ENCODE peak calls at places on chromosome 18, in seven cellular contexts. One of them, this sample, is unnamed.

GRCh38 chr18:13808294-13809024 is 15.5 kb upstream of the MC5R start:
- DNase-seq in RWPE2: no peak
- DNase-seq in lower leg skin: no peak
- DNase-seq in astrocyte of the spinal cord: no peak
- DNase-seq in mammary epithelial cell: no peak
- DNase-seq in coronary artery: no peak
- DNase-seq in neural crest cell: no peak
- DNase-seq in this sample: no peak

GRCh38 chr18:46458472-46458871 is 198.5 kb downstream of the LOXHD1 start:
- DNase-seq in RWPE2: no peak
- DNase-seq in lower leg skin: peak; percentile 46
- DNase-seq in astrocyte of the spinal cord: no peak
- DNase-seq in mammary epithelial cell: no peak
- DNase-seq in coronary artery: no peak
- DNase-seq in neural crest cell: no peak
- DNase-seq in this sample: no peak

GRCh38 chr18:49866680-49867079 is 53.3 kb upstream of the ACAA2 start:
- DNase-seq in RWPE2: no peak
- DNase-seq in lower leg skin: no peak
- DNase-seq in astrocyte of the spinal cord: no peak
- DNase-seq in mammary epithelial cell: no peak
- DNase-seq in coronary artery: no peak
- DNase-seq in neural crest cell: no peak
- DNase-seq in this sample: no peak

GRCh38 chr18:10838594-10838993 is 310.8 kb downstream of the PIEZO2 start:
- DNase-seq in RWPE2: no peak
- DNase-seq in lower leg skin: no peak
- DNase-seq in astrocyte of the spinal cord: no peak
- DNase-seq in mammary epithelial cell: no peak
- DNase-seq in coronary artery: no peak
- DNase-seq in neural crest cell: no peak
- DNase-seq in this sample: no peak

GRCh38 chr18:58413667-58414628 is 214.9 kb downstream of the ALPK2 start:
- DNase-seq in RWPE2: no peak
- DNase-seq in lower leg skin: no peak
- DNase-seq in astrocyte of the spinal cord: no peak
- DNase-seq in mammary epithelial cell: no peak
- DNase-seq in coronary artery: no peak
- DNase-seq in neural crest cell: no peak
- DNase-seq in this sample: no peak

GRCh38 chr18:59672125-59672769 is 25.0 kb downstream of the CCBE1 start:
- DNase-seq in RWPE2: no peak
- DNase-seq in lower leg skin: no peak
- DNase-seq in astrocyte of the spinal cord: peak; percentile 53
- DNase-seq in mammary epithelial cell: peak; percentile 57
- DNase-seq in coronary artery: no peak
- DNase-seq in neural crest cell: no peak
- DNase-seq in this sample: no peak

GRCh38 chr18:32771871-32772499 is 838 bp downstream of the KLHL14 start:
- DNase-seq in RWPE2: no peak
- DNase-seq in lower leg skin: no peak
- DNase-seq in astrocyte of the spinal cord: no peak
- DNase-seq in mammary epithelial cell: no peak
- DNase-seq in coronary artery: no peak
- DNase-seq in neural crest cell: peak; percentile 29
- DNase-seq in this sample: no peak

GRCh38 chr18:56709463-56709862 is 58.3 kb downstream of the WDR7 start:
- DNase-seq in RWPE2: no peak
- DNase-seq in lower leg skin: no peak
- DNase-seq in astrocyte of the spinal cord: peak; percentile 87
- DNase-seq in mammary epithelial cell: peak; percentile 86
- DNase-seq in coronary artery: no peak
- DNase-seq in neural crest cell: no peak
- DNase-seq in this sample: no peak

GRCh38 chr18:26133652-26134051 is at the start of gene PSMA8:
- DNase-seq in RWPE2: no peak
- DNase-seq in lower leg skin: no peak
- DNase-seq in astrocyte of the spinal cord: no peak
- DNase-seq in mammary epithelial cell: peak; percentile 5
- DNase-seq in coronary artery: no peak
- DNase-seq in neural crest cell: no peak
- DNase-seq in this sample: no peak

GRCh38 chr18:73136134-73136533 is 268.3 kb upstream of the NETO1 start:
- DNase-seq in RWPE2: no peak
- DNase-seq in lower leg skin: no peak
- DNase-seq in astrocyte of the spinal cord: peak; percentile 31
- DNase-seq in mammary epithelial cell: peak; percentile 11
- DNase-seq in coronary artery: no peak
- DNase-seq in neural crest cell: no peak
- DNase-seq in this sample: no peak

GRCh38 chr18:75204978-75205759 is 3.8 kb downstream of the PTGR3 start:
- DNase-seq in RWPE2: no peak
- DNase-seq in lower leg skin: no peak
- DNase-seq in astrocyte of the spinal cord: peak; percentile 65
- DNase-seq in mammary epithelial cell: no peak
- DNase-seq in coronary artery: no peak
- DNase-seq in neural crest cell: no peak
- DNase-seq in this sample: no peak

GRCh38 chr18:3207565-3207964 is 12.2 kb downstream of the MYOM1 start:
- DNase-seq in RWPE2: no peak
- DNase-seq in lower leg skin: no peak
- DNase-seq in astrocyte of the spinal cord: no peak
- DNase-seq in mammary epithelial cell: peak; percentile 68
- DNase-seq in coronary artery: no peak
- DNase-seq in neural crest cell: no peak
- DNase-seq in this sample: no peak

GRCh38 chr18:24791736-24792135 is 331.3 kb downstream of the HRH4 start:
- DNase-seq in RWPE2: no peak
- DNase-seq in lower leg skin: no peak
- DNase-seq in astrocyte of the spinal cord: no peak
- DNase-seq in mammary epithelial cell: no peak
- DNase-seq in coronary artery: no peak
- DNase-seq in neural crest cell: no peak
- DNase-seq in this sample: no peak

GRCh38 chr18:48551100-48551499 is 12.3 kb downstream of the CTIF start:
- DNase-seq in RWPE2: no peak
- DNase-seq in lower leg skin: peak; percentile 82
- DNase-seq in astrocyte of the spinal cord: no peak
- DNase-seq in mammary epithelial cell: no peak
- DNase-seq in coronary artery: peak; percentile 29
- DNase-seq in neural crest cell: no peak
- DNase-seq in this sample: no peak

GRCh38 chr18:41326311-41326710 is 628.7 kb upstream of the PIK3C3 start:
- DNase-seq in RWPE2: no peak
- DNase-seq in lower leg skin: no peak
- DNase-seq in astrocyte of the spinal cord: peak; percentile 93
- DNase-seq in mammary epithelial cell: peak; percentile 87
- DNase-seq in coronary artery: no peak
- DNase-seq in neural crest cell: no peak
- DNase-seq in this sample: no peak

GRCh38 chr18:76821875-76822509 is 365 bp upstream of the ZNF236 start:
- DNase-seq in RWPE2: no peak
- DNase-seq in lower leg skin: peak; percentile 91
- DNase-seq in astrocyte of the spinal cord: peak; percentile 47
- DNase-seq in mammary epithelial cell: peak; percentile 52
- DNase-seq in coronary artery: no peak
- DNase-seq in neural crest cell: peak; percentile 26
- DNase-seq in this sample: peak; percentile 85

GRCh38 chr18:58960946-58961722 is 96.5 kb downstream of the ZNF532 start:
- DNase-seq in RWPE2: no peak
- DNase-seq in lower leg skin: no peak
- DNase-seq in astrocyte of the spinal cord: no peak
- DNase-seq in mammary epithelial cell: no peak
- DNase-seq in coronary artery: no peak
- DNase-seq in neural crest cell: no peak
- DNase-seq in this sample: no peak

GRCh38 chr18:58953627-58954026 is 89.0 kb downstream of the ZNF532 start:
- DNase-seq in RWPE2: no peak
- DNase-seq in lower leg skin: no peak
- DNase-seq in astrocyte of the spinal cord: no peak
- DNase-seq in mammary epithelial cell: no peak
- DNase-seq in coronary artery: no peak
- DNase-seq in neural crest cell: no peak
- DNase-seq in this sample: no peak

GRCh38 chr18:76524900-76525698 is 30.1 kb upstream of the ZNF516 start:
- DNase-seq in RWPE2: no peak
- DNase-seq in lower leg skin: peak; percentile 80
- DNase-seq in astrocyte of the spinal cord: peak; percentile 82
- DNase-seq in mammary epithelial cell: peak; percentile 37
- DNase-seq in coronary artery: no peak
- DNase-seq in neural crest cell: peak; percentile 34
- DNase-seq in this sample: no peak

DNA sequence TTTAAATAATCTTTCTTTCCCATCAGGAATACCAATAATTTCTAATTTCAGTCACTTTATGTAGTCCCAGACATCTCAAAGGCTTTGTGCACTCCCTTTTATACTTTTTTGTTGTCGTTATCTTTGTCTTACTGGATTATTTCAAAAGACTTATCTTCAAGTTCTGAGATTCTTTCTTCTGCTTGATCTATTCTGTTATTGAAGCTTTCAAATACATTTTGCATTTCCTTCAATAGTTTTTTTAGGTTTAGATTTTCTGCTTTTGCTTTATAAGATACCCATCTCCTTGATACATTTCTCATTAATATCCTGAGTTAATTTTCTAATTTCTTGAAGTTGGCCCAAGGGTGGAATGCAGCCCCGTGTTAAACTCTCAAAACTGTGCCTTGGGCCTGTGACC is 432.4 kb downstream of the RIT2 start:
- DNase-seq in RWPE2: no peak
- DNase-seq in lower leg skin: no peak
- DNase-seq in astrocyte of the spinal cord: no peak
- DNase-seq in mammary epithelial cell: no peak
- DNase-seq in coronary artery: no peak
- DNase-seq in neural crest cell: no peak
- DNase-seq in this sample: no peak
- TF ChIP-seq CTCF in RWPE2: no peak
- TF ChIP-seq CTCF in lower leg skin: no peak
- TF ChIP-seq CTCF in astrocyte of the spinal cord: no peak
- TF ChIP-seq CTCF in mammary epithelial cell: no peak
- TF ChIP-seq CTCF in coronary artery: no peak
- TF ChIP-seq CTCF in neural crest cell: no peak
- TF ChIP-seq CTCF in this sample: no peak

DNA sequence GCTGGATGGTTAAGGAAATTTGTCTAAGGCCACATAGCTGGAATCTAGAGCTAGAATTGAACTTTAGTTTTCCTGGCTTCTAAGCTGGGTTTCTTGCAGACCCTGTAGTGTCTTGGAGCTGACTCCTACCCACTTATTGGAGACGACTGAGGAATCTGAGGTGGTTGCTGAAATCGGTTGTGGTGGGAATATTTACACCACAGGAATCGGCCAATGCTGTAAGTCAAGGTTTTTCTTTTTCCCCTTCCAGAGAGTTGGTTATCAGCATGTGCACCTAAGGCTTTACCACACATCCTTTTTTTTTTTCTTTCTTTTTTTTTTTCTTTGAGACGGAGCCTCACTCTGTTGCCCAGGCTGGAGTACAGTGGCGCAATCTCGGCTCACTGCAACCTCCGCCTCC is 9.3 kb downstream of the CABLES1 start:
- DNase-seq in RWPE2: no peak
- DNase-seq in lower leg skin: no peak
- DNase-seq in astrocyte of the spinal cord: no peak
- DNase-seq in mammary epithelial cell: no peak
- DNase-seq in coronary artery: no peak
- DNase-seq in neural crest cell: no peak
- DNase-seq in this sample: no peak
- TF ChIP-seq CTCF in RWPE2: no peak
- TF ChIP-seq CTCF in lower leg skin: no peak
- TF ChIP-seq CTCF in astrocyte of the spinal cord: no peak
- TF ChIP-seq CTCF in mammary epithelial cell: no peak
- TF ChIP-seq CTCF in coronary artery: no peak
- TF ChIP-seq CTCF in neural crest cell: no peak
- TF ChIP-seq CTCF in this sample: no peak

DNA sequence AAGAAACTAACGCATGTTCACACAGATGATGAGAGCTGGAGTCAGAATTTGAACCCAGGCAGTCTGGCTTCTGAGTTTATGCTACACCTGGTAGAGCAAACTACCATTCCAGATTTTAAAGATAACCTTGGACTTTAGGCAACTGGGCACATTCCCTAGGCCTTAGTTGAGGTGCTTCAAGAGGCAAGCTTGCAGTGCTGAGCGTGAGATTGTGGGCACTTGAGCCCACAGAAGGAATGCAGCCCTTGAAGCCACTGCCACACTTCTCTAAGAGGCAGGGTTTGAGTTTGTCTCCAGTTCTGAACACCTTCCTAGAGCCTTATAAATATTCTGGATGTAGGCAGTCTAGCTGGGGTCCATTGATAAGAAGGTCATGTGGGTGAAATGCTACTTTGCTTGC is 216.1 kb upstream of the SLC14A2 start:
- DNase-seq in RWPE2: no peak
- DNase-seq in lower leg skin: no peak
- DNase-seq in astrocyte of the spinal cord: no peak
- DNase-seq in mammary epithelial cell: no peak
- DNase-seq in coronary artery: no peak
- DNase-seq in neural crest cell: no peak
- DNase-seq in this sample: no peak
- TF ChIP-seq CTCF in RWPE2: no peak
- TF ChIP-seq CTCF in lower leg skin: no peak
- TF ChIP-seq CTCF in astrocyte of the spinal cord: no peak
- TF ChIP-seq CTCF in mammary epithelial cell: no peak
- TF ChIP-seq CTCF in coronary artery: no peak
- TF ChIP-seq CTCF in neural crest cell: no peak
- TF ChIP-seq CTCF in this sample: no peak

DNA sequence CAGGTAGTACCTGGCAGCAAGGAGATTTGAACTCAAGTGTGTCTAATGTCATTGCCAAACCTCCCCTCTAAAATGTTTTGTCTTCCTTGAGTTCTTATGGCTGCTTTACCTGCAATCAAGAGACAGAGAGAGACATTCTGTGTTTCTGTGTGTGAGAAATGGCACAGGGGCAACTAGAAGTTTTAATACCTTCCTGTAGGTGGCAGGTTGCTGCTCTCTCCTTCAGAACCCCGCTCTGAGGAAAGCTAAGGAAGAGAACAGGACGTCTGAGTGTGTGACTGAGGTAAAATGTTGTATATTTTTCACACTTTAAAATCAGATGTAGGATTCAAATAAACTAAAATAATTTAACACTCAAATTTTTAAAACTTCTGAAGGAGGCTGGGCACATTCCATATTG is 19.2 kb downstream of the DTNA start:
- DNase-seq in RWPE2: no peak
- DNase-seq in lower leg skin: no peak
- DNase-seq in astrocyte of the spinal cord: peak; percentile 45
- DNase-seq in mammary epithelial cell: peak; percentile 40
- DNase-seq in coronary artery: no peak
- DNase-seq in neural crest cell: no peak
- DNase-seq in this sample: no peak
- TF ChIP-seq CTCF in RWPE2: peak; percentile 67
- TF ChIP-seq CTCF in lower leg skin: no peak
- TF ChIP-seq CTCF in astrocyte of the spinal cord: peak; percentile 54
- TF ChIP-seq CTCF in mammary epithelial cell: peak; percentile 72
- TF ChIP-seq CTCF in coronary artery: peak; percentile 20
- TF ChIP-seq CTCF in neural crest cell: peak; percentile 70
- TF ChIP-seq CTCF in this sample: peak; percentile 65